ENCODE peak calls at places on chromosomes 5 and 9, in five cellular contexts. O, T, N, Y and M are unnamed samples.

GRCh38 chr9:11618241-11618805 is 1005.5 kb upstream of the PTPRD start:
- DNase-seq in T (no peak), O (no peak), Y (peak), N (no peak), M (no peak)

GRCh38 chr9:127557466-127557869 is 54.6 kb upstream of the STXBP1 start:
- DNase-seq in O (no peak), T (no peak), Y (peak), N (no peak), M (no peak)

GRCh38 chr5:97929383-97929782 is 746.3 kb upstream of the RIOK2 start:
- DNase-seq in Y (no peak), T (no peak), N (no peak), O (no peak), M (peak)

GRCh38 chr5:121735618-121736017 is 116.1 kb upstream of the FTMT start:
- DNase-seq in O (no peak), Y (no peak), T (no peak), N (no peak), M (no peak)

GRCh38 chr5:73419414-73420390 is 28.9 kb downstream of the FOXD1 start:
- DNase-seq in O (no peak), N (no peak), Y (peak), T (no peak), M (peak)

GRCh38 chr9:72844440-72844768 is 108.4 kb downstream of the ALDH1A1 start:
- DNase-seq in Y (no peak), N (no peak), T (no peak), O (no peak), M (no peak)

GRCh38 chr5:145936401-145937131 is at the start of gene SH3RF2:
- DNase-seq in Y (no peak), T (peak), N (peak), O (no peak), M (peak)

GRCh38 chr5:133025804-133026663 is at the start of gene ZCCHC10:
- DNase-seq in Y (peak), O (peak), T (peak), N (peak), M (peak)

GRCh38 chr9:123251741-123252140 is 16.6 kb downstream of the STRBP start:
- DNase-seq in O (no peak), N (no peak), Y (no peak), T (no peak), M (no peak)

GRCh38 chr9:100058699-100059579 is 39.9 kb downstream of the ERP44 start:
- DNase-seq in N (no peak), T (no peak), Y (no peak), O (peak), M (no peak)

GRCh38 chr9:115006660-115007059 is 76.3 kb upstream of the TNFSF8 start:
- DNase-seq in O (no peak), Y (no peak), T (no peak), N (no peak), M (peak)

GRCh38 chr5:174997688-174998087 is 273.3 kb downstream of the MSX2 start:
- DNase-seq in Y (no peak), T (no peak), N (no peak), O (no peak), M (no peak)

GRCh38 chr9:137534256-137535119 is 15.7 kb downstream of the PNPLA7 start:
- DNase-seq in T (peak), N (peak), Y (peak), O (no peak), M (peak)

GRCh38 chr9:98315551-98316060 is 60.2 kb upstream of the TBC1D2 start:
- DNase-seq in N (peak), O (peak), T (peak), Y (peak), M (peak)

GRCh38 chr5:40437452-40437861 is 242.3 kb upstream of the PTGER4 start:
- DNase-seq in T (no peak), Y (no peak), O (no peak), N (no peak), M (peak)

GRCh38 chr5:113450366-113451328 is 15.9 kb upstream of the TSSK1B start:
- DNase-seq in N (no peak), Y (no peak), O (no peak), T (no peak), M (peak)

GRCh38 chr5:137899493-137899892 is 10.2 kb downstream of the PKD2L2 start:
- DNase-seq in Y (no peak), O (no peak), T (no peak), N (no peak), M (no peak)

GRCh38 chr5:132052520-132052919 is 7.9 kb upstream of the IL3 start:
- DNase-seq in O (no peak), T (no peak), N (no peak), Y (no peak), M (no peak)

GRCh38 chr9:74006935-74007334 is 490.2 kb upstream of the RORB start:
- DNase-seq in Y (peak), O (no peak), N (no peak), T (no peak), M (no peak)

GRCh38 chr5:172334196-172334595 is 50.6 kb upstream of the UBTD2 start:
- DNase-seq in T (no peak), N (peak), Y (no peak), O (no peak), M (no peak)

GRCh38 chr5:69134126-69134525 is 32.8 kb upstream of the CCNB1 start:
- DNase-seq in Y (no peak), T (no peak), N (no peak), O (no peak), M (no peak)

GRCh38 chr5:89241186-89241585 is 358.2 kb upstream of the MEF2C start:
- DNase-seq in O (no peak), T (no peak), N (no peak), Y (no peak), M (peak)

GRCh38 chr5:181039961-181040915 is at the start of gene BTNL9:
- DNase-seq in N (no peak), T (no peak), Y (no peak), O (no peak), M (no peak)

GRCh38 chr5:38576442-38576841 is 20.0 kb upstream of the LIFR start:
- DNase-seq in T (no peak), Y (no peak), N (no peak), O (no peak), M (no peak)

GRCh38 chr9:69549310-69550202 is 122.6 kb downstream of the APBA1 start:
- DNase-seq in Y (peak), O (no peak), T (peak), N (peak), M (peak)
- TF ChIP-seq RCOR1 in Y (no peak), O (no peak), T (no peak), N (no peak), M (no peak)

DNA sequence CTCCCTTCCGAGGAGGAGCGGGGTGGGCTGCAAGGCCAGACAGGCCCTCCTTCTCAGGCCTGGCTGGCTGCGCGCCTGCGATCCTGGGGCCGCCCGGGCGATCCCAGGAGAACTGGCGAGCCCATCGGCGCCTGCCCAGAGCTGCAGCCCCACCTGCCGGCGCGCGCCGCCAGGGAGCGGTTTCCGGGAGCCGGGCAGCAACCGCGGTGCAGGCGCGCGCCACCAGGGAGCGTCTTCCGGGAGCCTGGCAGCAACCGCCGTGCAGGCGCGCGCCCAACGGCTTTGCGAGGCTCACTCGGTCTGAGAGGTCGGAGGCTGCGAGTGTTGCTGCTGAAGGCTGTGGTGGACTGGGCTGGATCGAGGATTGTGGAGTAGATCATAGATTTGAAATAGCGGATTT is 668.7 kb downstream of the SPATA31A6 start:
- DNase-seq in T (peak), Y (peak), O (no peak), N (peak), M (no peak)
- TF ChIP-seq RCOR1 in T (no peak), Y (no peak), O (no peak), N (no peak), M (no peak)

DNA sequence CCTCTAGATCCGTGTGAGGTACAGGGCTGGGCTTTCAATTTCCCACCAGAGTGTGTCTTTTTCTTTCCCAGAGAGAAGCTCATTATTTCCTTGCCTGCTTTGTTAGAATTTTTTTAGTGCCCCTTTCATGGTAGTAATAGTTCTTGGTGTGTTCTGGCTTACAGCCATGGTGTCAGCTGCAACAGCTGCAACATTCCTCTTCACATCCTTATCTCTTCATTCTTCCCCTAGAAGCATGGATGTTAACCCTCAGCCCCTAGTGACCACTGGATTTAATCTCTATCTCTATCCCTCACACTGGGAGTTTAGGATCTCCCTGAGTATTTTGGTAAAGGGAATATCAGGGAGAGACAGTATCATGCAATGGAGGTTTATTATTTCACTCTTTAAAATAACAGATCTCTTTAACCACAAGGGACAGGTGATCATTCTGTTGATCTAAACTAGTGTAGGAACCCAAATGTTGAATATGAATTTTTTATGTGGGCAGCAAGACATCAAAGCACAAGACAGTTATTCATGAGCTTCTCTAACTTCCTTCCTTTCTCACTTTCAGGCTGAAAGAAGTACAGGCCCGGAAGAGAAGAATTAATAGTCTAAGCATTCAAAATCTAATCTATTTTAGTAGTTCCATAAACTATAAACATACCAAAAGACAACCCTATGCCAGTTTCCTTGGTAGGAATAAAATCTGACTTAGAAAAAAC is 160.2 kb downstream of the FAM170A start:
- DNase-seq in N (no peak), Y (no peak), T (no peak), O (no peak), M (no peak)
- TF ChIP-seq RCOR1 in N (no peak), Y (no peak), T (no peak), O (no peak), M (no peak)

GRCh38 chr5:43400082-43400481 is 12.1 kb downstream of the CCL28 start:
- DNase-seq in N (no peak), T (no peak), Y (no peak), O (no peak), M (peak)
- TF ChIP-seq RCOR1 in N (no peak), T (no peak), Y (no peak), O (no peak), M (no peak)

GRCh38 chr5:155591273-155591672 is 577.7 kb downstream of the KIF4B start:
- DNase-seq in T (no peak), Y (no peak), O (no peak), N (no peak), M (no peak)

GRCh38 chr5:155594270-155594669 is 580.7 kb downstream of the KIF4B start:
- DNase-seq in O (no peak), Y (no peak), N (no peak), T (no peak), M (no peak)
- TF ChIP-seq RCOR1 in O (no peak), Y (no peak), N (no peak), T (no peak), M (no peak)